ENCODE peak calls at places on chromosomes 12 and 14, in nine cellular contexts. One of them, this sample, is unnamed.

GRCh38 chr12:33825986-33826602 is 196.2 kb upstream of the ALG10 start:
- DNase-seq in LHCN-M2: no peak
- DNase-seq in HT-29: no peak
- DNase-seq in skeletal muscle cell: no peak
- DNase-seq in stimulated activated naive CD4-positive, alpha-beta T cell treated with Interleukin-2 at 50 U/mL for 16 hours: no peak
- DNase-seq in NCI-H460: no peak
- DNase-seq in head of caudate nucleus: no peak
- DNase-seq in fibroblast of villous mesenchyme: no peak
- DNase-seq in erythroblast: no peak
- DNase-seq in this sample: no peak

GRCh38 chr14:104116544-104117340 is 21.6 kb upstream of the KIF26A start:
- DNase-seq in LHCN-M2: no peak
- DNase-seq in HT-29: peak; percentile 79
- DNase-seq in skeletal muscle cell: no peak
- DNase-seq in stimulated activated naive CD4-positive, alpha-beta T cell treated with Interleukin-2 at 50 U/mL for 16 hours: peak; percentile 23
- DNase-seq in NCI-H460: no peak
- DNase-seq in head of caudate nucleus: no peak
- DNase-seq in fibroblast of villous mesenchyme: no peak
- DNase-seq in erythroblast: no peak
- DNase-seq in this sample: no peak

GRCh38 chr14:62143235-62143634 is 381.0 kb downstream of the SNAPC1 start:
- DNase-seq in LHCN-M2: peak; percentile 2
- DNase-seq in HT-29: no peak
- DNase-seq in skeletal muscle cell: no peak
- DNase-seq in stimulated activated naive CD4-positive, alpha-beta T cell treated with Interleukin-2 at 50 U/mL for 16 hours: no peak
- DNase-seq in NCI-H460: no peak
- DNase-seq in head of caudate nucleus: no peak
- DNase-seq in fibroblast of villous mesenchyme: peak; percentile 3
- DNase-seq in erythroblast: no peak
- DNase-seq in this sample: no peak

GRCh38 chr14:104970231-104971068 is 7.7 kb downstream of the AHNAK2 start:
- DNase-seq in LHCN-M2: peak; percentile 96
- DNase-seq in HT-29: no peak
- DNase-seq in skeletal muscle cell: peak; percentile 64
- DNase-seq in stimulated activated naive CD4-positive, alpha-beta T cell treated with Interleukin-2 at 50 U/mL for 16 hours: no peak
- DNase-seq in NCI-H460: peak; percentile 75
- DNase-seq in head of caudate nucleus: no peak
- DNase-seq in fibroblast of villous mesenchyme: peak; percentile 87
- DNase-seq in erythroblast: no peak
- DNase-seq in this sample: peak; percentile 60

GRCh38 chr12:22477166-22477893 is 67.0 kb downstream of the C2CD5 start:
- DNase-seq in LHCN-M2: peak; percentile 84
- DNase-seq in HT-29: no peak
- DNase-seq in skeletal muscle cell: peak; percentile 72
- DNase-seq in stimulated activated naive CD4-positive, alpha-beta T cell treated with Interleukin-2 at 50 U/mL for 16 hours: no peak
- DNase-seq in NCI-H460: no peak
- DNase-seq in head of caudate nucleus: no peak
- DNase-seq in fibroblast of villous mesenchyme: peak; percentile 80
- DNase-seq in erythroblast: no peak
- DNase-seq in this sample: no peak

GRCh38 chr14:74962493-74962892 is 7.1 kb upstream of the PGF start:
- DNase-seq in LHCN-M2: no peak
- DNase-seq in HT-29: no peak
- DNase-seq in skeletal muscle cell: no peak
- DNase-seq in stimulated activated naive CD4-positive, alpha-beta T cell treated with Interleukin-2 at 50 U/mL for 16 hours: no peak
- DNase-seq in NCI-H460: no peak
- DNase-seq in head of caudate nucleus: no peak
- DNase-seq in fibroblast of villous mesenchyme: no peak
- DNase-seq in erythroblast: no peak
- DNase-seq in this sample: no peak

GRCh38 chr12:31682136-31682962 is 22.9 kb downstream of the ETFBKMT start:
- DNase-seq in LHCN-M2: peak; percentile 69
- DNase-seq in HT-29: peak; percentile 94
- DNase-seq in skeletal muscle cell: peak; percentile 58
- DNase-seq in stimulated activated naive CD4-positive, alpha-beta T cell treated with Interleukin-2 at 50 U/mL for 16 hours: peak; percentile 54
- DNase-seq in NCI-H460: peak; percentile 75
- DNase-seq in head of caudate nucleus: peak; percentile 15
- DNase-seq in fibroblast of villous mesenchyme: peak; percentile 87
- DNase-seq in erythroblast: peak; percentile 83
- DNase-seq in this sample: no peak

GRCh38 chr14:81275995-81276698 is 55.4 kb upstream of the GTF2A1 start:
- DNase-seq in LHCN-M2: no peak
- DNase-seq in HT-29: no peak
- DNase-seq in skeletal muscle cell: no peak
- DNase-seq in stimulated activated naive CD4-positive, alpha-beta T cell treated with Interleukin-2 at 50 U/mL for 16 hours: no peak
- DNase-seq in NCI-H460: no peak
- DNase-seq in head of caudate nucleus: no peak
- DNase-seq in fibroblast of villous mesenchyme: no peak
- DNase-seq in erythroblast: no peak
- DNase-seq in this sample: no peak

This sample was measured in cerebellum.